ENCODE peak calls at places on chromosome 1, in ten cellular contexts. One of them, this sample, is unnamed.

GRCh38 chr1:202270871-202271326 is 70.8 kb downstream of the UBE2T start:
- DNase-seq in Ammon's horn: peak
- DNase-seq in OCI-LY7: no peak
- DNase-seq in iris pigment epithelial cell: no peak
- DNase-seq in PC-9: no peak
- DNase-seq in PC-3: no peak
- DNase-seq in stimulated activated CD4-positive, alpha-beta T cell treated with anti-CD3 and anti-CD28 coated beads, Interleukin-1b, Interleukin-23, amount 100 ng/mL, for 24 hours: no peak
- DNase-seq in GM04504: no peak
- DNase-seq in fibroblast of villous mesenchyme: no peak
- DNase-seq in AG09309: no peak
- DNase-seq in this sample: no peak

GRCh38 chr1:31927661-31927980 is 10.5 kb downstream of the PTP4A2 start:
- DNase-seq in Ammon's horn: no peak
- DNase-seq in OCI-LY7: no peak
- DNase-seq in iris pigment epithelial cell: no peak
- DNase-seq in PC-9: no peak
- DNase-seq in PC-3: no peak
- DNase-seq in stimulated activated CD4-positive, alpha-beta T cell treated with anti-CD3 and anti-CD28 coated beads, Interleukin-1b, Interleukin-23, amount 100 ng/mL, for 24 hours: no peak
- DNase-seq in GM04504: no peak
- DNase-seq in fibroblast of villous mesenchyme: no peak
- DNase-seq in AG09309: no peak
- DNase-seq in this sample: no peak

GRCh38 chr1:151166506-151166956 is 587 bp downstream of the SCNM1 start:
- DNase-seq in Ammon's horn: no peak
- DNase-seq in OCI-LY7: peak
- DNase-seq in iris pigment epithelial cell: peak
- DNase-seq in PC-9: peak
- DNase-seq in PC-3: peak
- DNase-seq in stimulated activated CD4-positive, alpha-beta T cell treated with anti-CD3 and anti-CD28 coated beads, Interleukin-1b, Interleukin-23, amount 100 ng/mL, for 24 hours: no peak
- DNase-seq in GM04504: peak
- DNase-seq in fibroblast of villous mesenchyme: peak
- DNase-seq in AG09309: no peak
- DNase-seq in this sample: no peak

GRCh38 chr1:234579967-234580366 is 30.0 kb downstream of the IRF2BP2 start:
- DNase-seq in Ammon's horn: no peak
- DNase-seq in OCI-LY7: peak
- DNase-seq in iris pigment epithelial cell: no peak
- DNase-seq in PC-9: no peak
- DNase-seq in PC-3: peak
- DNase-seq in stimulated activated CD4-positive, alpha-beta T cell treated with anti-CD3 and anti-CD28 coated beads, Interleukin-1b, Interleukin-23, amount 100 ng/mL, for 24 hours: no peak
- DNase-seq in GM04504: no peak
- DNase-seq in fibroblast of villous mesenchyme: no peak
- DNase-seq in AG09309: no peak
- DNase-seq in this sample: no peak

GRCh38 chr1:201183728-201184127 is 6.9 kb upstream of the IGFN1 start:
- DNase-seq in Ammon's horn: no peak
- DNase-seq in OCI-LY7: no peak
- DNase-seq in iris pigment epithelial cell: no peak
- DNase-seq in PC-9: no peak
- DNase-seq in PC-3: no peak
- DNase-seq in stimulated activated CD4-positive, alpha-beta T cell treated with anti-CD3 and anti-CD28 coated beads, Interleukin-1b, Interleukin-23, amount 100 ng/mL, for 24 hours: no peak
- DNase-seq in GM04504: no peak
- DNase-seq in fibroblast of villous mesenchyme: no peak
- DNase-seq in AG09309: no peak
- DNase-seq in this sample: no peak

GRCh38 chr1:24859063-24860010 is 70.7 kb downstream of the RUNX3 start:
- DNase-seq in Ammon's horn: no peak
- DNase-seq in OCI-LY7: no peak
- DNase-seq in iris pigment epithelial cell: no peak
- DNase-seq in PC-9: no peak
- DNase-seq in PC-3: no peak
- DNase-seq in stimulated activated CD4-positive, alpha-beta T cell treated with anti-CD3 and anti-CD28 coated beads, Interleukin-1b, Interleukin-23, amount 100 ng/mL, for 24 hours: no peak
- DNase-seq in GM04504: no peak
- DNase-seq in fibroblast of villous mesenchyme: peak
- DNase-seq in AG09309: no peak
- DNase-seq in this sample: no peak

GRCh38 chr1:237166031-237166430 is 124.0 kb downstream of the RYR2 start:
- DNase-seq in Ammon's horn: no peak
- DNase-seq in OCI-LY7: no peak
- DNase-seq in iris pigment epithelial cell: no peak
- DNase-seq in PC-9: no peak
- DNase-seq in PC-3: no peak
- DNase-seq in stimulated activated CD4-positive, alpha-beta T cell treated with anti-CD3 and anti-CD28 coated beads, Interleukin-1b, Interleukin-23, amount 100 ng/mL, for 24 hours: no peak
- DNase-seq in GM04504: no peak
- DNase-seq in fibroblast of villous mesenchyme: no peak
- DNase-seq in AG09309: no peak
- DNase-seq in this sample: no peak

GRCh38 chr1:246382589-246382988 is 124.5 kb downstream of the SMYD3 start:
- DNase-seq in Ammon's horn: no peak
- DNase-seq in OCI-LY7: no peak
- DNase-seq in iris pigment epithelial cell: no peak
- DNase-seq in PC-9: no peak
- DNase-seq in PC-3: no peak
- DNase-seq in stimulated activated CD4-positive, alpha-beta T cell treated with anti-CD3 and anti-CD28 coated beads, Interleukin-1b, Interleukin-23, amount 100 ng/mL, for 24 hours: no peak
- DNase-seq in GM04504: no peak
- DNase-seq in fibroblast of villous mesenchyme: no peak
- DNase-seq in AG09309: no peak
- DNase-seq in this sample: no peak

GRCh38 chr1:209769171-209769904 is 13.5 kb downstream of the TRAF3IP3 start:
- DNase-seq in Ammon's horn: peak
- DNase-seq in OCI-LY7: peak
- DNase-seq in iris pigment epithelial cell: peak
- DNase-seq in PC-9: no peak
- DNase-seq in PC-3: peak
- DNase-seq in stimulated activated CD4-positive, alpha-beta T cell treated with anti-CD3 and anti-CD28 coated beads, Interleukin-1b, Interleukin-23, amount 100 ng/mL, for 24 hours: no peak
- DNase-seq in GM04504: peak
- DNase-seq in fibroblast of villous mesenchyme: peak
- DNase-seq in AG09309: peak
- DNase-seq in this sample: peak

GRCh38 chr1:10628685-10629084 is 153.9 kb downstream of the PEX14 start:
- DNase-seq in Ammon's horn: no peak
- DNase-seq in OCI-LY7: no peak
- DNase-seq in iris pigment epithelial cell: peak
- DNase-seq in PC-9: no peak
- DNase-seq in PC-3: no peak
- DNase-seq in stimulated activated CD4-positive, alpha-beta T cell treated with anti-CD3 and anti-CD28 coated beads, Interleukin-1b, Interleukin-23, amount 100 ng/mL, for 24 hours: no peak
- DNase-seq in GM04504: no peak
- DNase-seq in fibroblast of villous mesenchyme: no peak
- DNase-seq in AG09309: no peak
- DNase-seq in this sample: no peak

GRCh38 chr1:101260531-101260930 is 23.7 kb downstream of the S1PR1 start:
- DNase-seq in Ammon's horn: no peak
- DNase-seq in OCI-LY7: no peak
- DNase-seq in iris pigment epithelial cell: peak
- DNase-seq in PC-9: no peak
- DNase-seq in PC-3: peak
- DNase-seq in stimulated activated CD4-positive, alpha-beta T cell treated with anti-CD3 and anti-CD28 coated beads, Interleukin-1b, Interleukin-23, amount 100 ng/mL, for 24 hours: no peak
- DNase-seq in GM04504: no peak
- DNase-seq in fibroblast of villous mesenchyme: no peak
- DNase-seq in AG09309: no peak
- DNase-seq in this sample: no peak

GRCh38 chr1:64000021-64000420 is 203.4 kb upstream of the UBE2U start:
- DNase-seq in Ammon's horn: no peak
- DNase-seq in OCI-LY7: no peak
- DNase-seq in iris pigment epithelial cell: peak
- DNase-seq in PC-9: peak
- DNase-seq in PC-3: peak
- DNase-seq in stimulated activated CD4-positive, alpha-beta T cell treated with anti-CD3 and anti-CD28 coated beads, Interleukin-1b, Interleukin-23, amount 100 ng/mL, for 24 hours: no peak
- DNase-seq in GM04504: no peak
- DNase-seq in fibroblast of villous mesenchyme: peak
- DNase-seq in AG09309: no peak
- DNase-seq in this sample: no peak

GRCh38 chr1:179206817-179207216 is 22.7 kb downstream of the ABL2 start:
- DNase-seq in Ammon's horn: peak
- DNase-seq in OCI-LY7: no peak
- DNase-seq in iris pigment epithelial cell: no peak
- DNase-seq in PC-9: no peak
- DNase-seq in PC-3: no peak
- DNase-seq in stimulated activated CD4-positive, alpha-beta T cell treated with anti-CD3 and anti-CD28 coated beads, Interleukin-1b, Interleukin-23, amount 100 ng/mL, for 24 hours: no peak
- DNase-seq in GM04504: no peak
- DNase-seq in fibroblast of villous mesenchyme: no peak
- DNase-seq in AG09309: no peak
- DNase-seq in this sample: peak